ENCODE peak calls at places on chromosomes 7 and 10, in four cellular contexts. W is lower leg skin, V is A549, C is adrenal gland. E is an unnamed sample.

GRCh38 chr10:18214692-18215563 is 74.7 kb downstream of the CACNB2 start:
- DNase-seq in W (peak), V (peak), C (peak), E (peak)

GRCh38 chr10:132958886-132959295 is 16.5 kb upstream of the CFAP46 start:
- DNase-seq in W (no peak), C (peak), V (no peak), E (no peak)

GRCh38 chr7:14762552-14762951 is 140.0 kb downstream of the DGKB start:
- DNase-seq in V (no peak), C (no peak), W (no peak), E (no peak)

GRCh38 chr10:102410427-102411073 is 8.0 kb downstream of the PSD start:
- DNase-seq in W (no peak), C (no peak), V (no peak), E (no peak)

GRCh38 chr7:90520484-90520883 is 51.0 kb downstream of the PTTG1IP2 start:
- DNase-seq in V (no peak), W (no peak), C (no peak), E (peak)

GRCh38 chr10:4543943-4544540 is 282.0 kb upstream of the AKR1E2 start:
- DNase-seq in C (no peak), V (no peak), W (no peak), E (no peak)

GRCh38 chr10:5565671-5566581 is 41.2 kb downstream of the CALML3 start:
- DNase-seq in V (no peak), C (no peak), W (no peak), E (no peak)

GRCh38 chr10:77524300-77524711 is 113.3 kb downstream of the KCNMA1 start:
- DNase-seq in W (no peak), V (no peak), C (no peak), E (no peak)

GRCh38 chr7:80552304-80552703 is 40.4 kb upstream of the GNAT3 start:
- DNase-seq in V (no peak), C (no peak), W (no peak), E (no peak)

GRCh38 chr7:147833549-147833948 is 757.0 kb upstream of the C7orf33 start:
- DNase-seq in W (no peak), V (peak), C (no peak), E (peak)

GRCh38 chr10:121851791-121852190 is 76.0 kb downstream of the ATE1 start:
- DNase-seq in V (no peak), W (no peak), C (no peak), E (no peak)

GRCh38 chr7:129055861-129056464 is 1.1 kb upstream of the TNPO3 start:
- DNase-seq in W (no peak), V (no peak), C (no peak), E (no peak)

GRCh38 chr7:47813614-47814260 is 134.5 kb downstream of the PKD1L1 start:
- DNase-seq in V (no peak), W (no peak), C (no peak), E (no peak)

GRCh38 chr10:30737931-30738391 is 108.4 kb upstream of the LYZL2 start:
- DNase-seq in V (no peak), C (no peak), W (no peak), E (peak)

GRCh38 chr7:131893627-131894345 is 337.4 kb upstream of the PODXL start:
- DNase-seq in C (no peak), V (no peak), W (no peak), E (no peak)

GRCh38 chr10:132488231-132488821 is 49.3 kb upstream of the INPP5A start:
- DNase-seq in W (no peak), C (no peak), V (no peak), E (no peak)

GRCh38 chr7:140214075-140214684 is 37.4 kb upstream of the KDM7A start:
- DNase-seq in C (no peak), V (no peak), W (no peak), E (no peak)

GRCh38 chr7:48389977-48390376 is 218.7 kb downstream of the ABCA13 start:
- DNase-seq in C (no peak), W (no peak), V (no peak), E (peak)

GRCh38 chr7:30510124-30511074 is 5.8 kb upstream of the GGCT start:
- DNase-seq in W (no peak), V (peak), C (peak), E (peak)

GRCh38 chr7:35749548-35749947 is 51.3 kb upstream of the SEPTIN7 start:
- DNase-seq in W (no peak), V (no peak), C (peak), E (no peak)

GRCh38 chr10:73889014-73889413 is 14.7 kb upstream of the CAMK2G start:
- DNase-seq in V (peak), C (peak), W (peak), E (peak)

GRCh38 chr7:151968357-151968756 is 12.1 kb downstream of the GALNTL5 start:
- DNase-seq in V (no peak), C (no peak), W (peak), E (no peak)

GRCh38 chr10:64350665-64351064 is 829.5 kb downstream of the REEP3 start:
- DNase-seq in W (no peak), V (no peak), C (no peak), E (no peak)

GRCh38 chr10:3220853-3221252 is 48.3 kb upstream of the PITRM1 start:
- DNase-seq in W (no peak), C (no peak), V (no peak), E (no peak)

GRCh38 chr10:5609952-5610616 is 56.3 kb downstream of the ASB13 start:
- DNase-seq in V (peak), W (no peak), C (no peak), E (no peak)

GRCh38 chr10:45419673-45420020 is 45.6 kb downstream of the ALOX5 start:
- DNase-seq in V (no peak), W (no peak), C (no peak), E (no peak)

GRCh38 chr10:45418417-45418858 is 44.4 kb downstream of the ALOX5 start:
- DNase-seq in W (no peak), C (no peak), V (no peak), E (no peak)

GRCh38 chr10:45417746-45418145 is 43.7 kb downstream of the ALOX5 start:
- DNase-seq in C (no peak), W (no peak), V (no peak), E (no peak)

GRCh38 chr10:45420453-45421192 is 46.6 kb downstream of the ALOX5 start:
- DNase-seq in V (no peak), C (peak), W (peak), E (peak)

GRCh38 chr10:45418859-45419672 is 45.0 kb downstream of the ALOX5 start:
- DNase-seq in C (peak), W (peak), V (no peak), E (peak)
- TF ChIP-seq POLR2A in C (peak), W (no peak), V (no peak), E (no peak)

DNA sequence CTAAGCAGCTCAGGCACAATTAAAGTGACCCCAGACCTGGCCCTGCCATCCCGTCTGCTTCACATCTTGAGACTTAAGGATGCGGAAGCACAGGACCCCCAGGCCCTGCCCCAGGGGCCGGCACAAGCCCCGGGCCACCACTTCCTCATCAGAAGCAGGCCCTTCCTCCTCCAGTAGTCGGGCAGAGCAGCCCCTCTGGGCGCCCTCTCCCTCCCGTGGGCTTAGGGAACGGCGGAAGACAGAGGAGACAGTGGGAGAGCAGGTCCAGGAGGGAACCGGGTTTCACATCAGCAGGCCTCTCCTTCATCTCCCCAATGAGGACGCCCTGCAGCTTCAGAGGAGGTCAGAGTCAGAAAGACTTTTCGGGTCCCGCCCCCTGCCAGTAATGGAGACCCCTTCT is 135.7 kb upstream of the PPIF start:
- DNase-seq in V (no peak), W (no peak), C (no peak), E (no peak)
- TF ChIP-seq POLR2A in V (no peak), W (no peak), C (no peak), E (no peak)

GRCh38 chr10:32055478-32056135 is 618 bp downstream of the KIF5B start:
- DNase-seq in V (peak), W (peak), C (peak), E (peak)
- TF ChIP-seq POLR2A in V (no peak), W (no peak), C (no peak), E (no peak)

GRCh38 chr7:23470290-23471089 is at the start of gene IGF2BP3:
- DNase-seq in V (peak), C (no peak), W (no peak), E (peak)
- TF ChIP-seq POLR2A in V (peak), C (no peak), W (no peak), E (peak)

GRCh38 chr7:106111671-106112117 is 418 bp downstream of the SYPL1 start:
- DNase-seq in W (peak), V (peak), C (no peak), E (peak)
- TF ChIP-seq POLR2A in W (no peak), V (no peak), C (peak), E (no peak)

GRCh38 chr7:1554332-1555045 is 1.5 kb downstream of the TMEM184A start:
- DNase-seq in V (no peak), C (no peak), W (no peak), E (no peak)

GRCh38 chr7:1555813-1556540 is at the start of gene TMEM184A:
- DNase-seq in V (peak), C (peak), W (no peak), E (peak)

GRCh38 chr7:1557006-1557405 is 1.0 kb upstream of the TMEM184A start:
- DNase-seq in C (no peak), V (no peak), W (no peak), E (no peak)

GRCh38 chr7:1553513-1554210 is 2.3 kb downstream of the TMEM184A start:
- DNase-seq in C (no peak), W (no peak), V (peak), E (no peak)

GRCh38 chr7:1555046-1555812 is 776 bp downstream of the TMEM184A start:
- DNase-seq in V (peak), W (no peak), C (peak), E (peak)
- TF ChIP-seq POLR2A in V (peak), W (no peak), C (no peak), E (no peak)

GRCh38 chr10:329361-330099 is 194.3 kb downstream of the ZMYND11 start:
- DNase-seq in V (peak), C (peak), W (peak), E (peak)
- TF ChIP-seq POLR2A in V (peak), C (no peak), W (no peak), E (no peak)

GRCh38 chr7:149241695-149242094 is 2.2 kb downstream of the ZNF212 start:
- DNase-seq in W (no peak), V (no peak), C (no peak), E (no peak)

GRCh38 chr7:149238051-149238450 is 1.4 kb upstream of the ZNF212 start:
- DNase-seq in C (no peak), W (no peak), V (peak), E (no peak)

GRCh38 chr7:149237502-149237901 is 1.9 kb upstream of the ZNF212 start:
- DNase-seq in C (no peak), V (no peak), W (no peak), E (no peak)

GRCh38 chr7:149240637-149241036 is 1.2 kb downstream of the ZNF212 start:
- DNase-seq in W (no peak), V (no peak), C (no peak), E (no peak)

DNA sequence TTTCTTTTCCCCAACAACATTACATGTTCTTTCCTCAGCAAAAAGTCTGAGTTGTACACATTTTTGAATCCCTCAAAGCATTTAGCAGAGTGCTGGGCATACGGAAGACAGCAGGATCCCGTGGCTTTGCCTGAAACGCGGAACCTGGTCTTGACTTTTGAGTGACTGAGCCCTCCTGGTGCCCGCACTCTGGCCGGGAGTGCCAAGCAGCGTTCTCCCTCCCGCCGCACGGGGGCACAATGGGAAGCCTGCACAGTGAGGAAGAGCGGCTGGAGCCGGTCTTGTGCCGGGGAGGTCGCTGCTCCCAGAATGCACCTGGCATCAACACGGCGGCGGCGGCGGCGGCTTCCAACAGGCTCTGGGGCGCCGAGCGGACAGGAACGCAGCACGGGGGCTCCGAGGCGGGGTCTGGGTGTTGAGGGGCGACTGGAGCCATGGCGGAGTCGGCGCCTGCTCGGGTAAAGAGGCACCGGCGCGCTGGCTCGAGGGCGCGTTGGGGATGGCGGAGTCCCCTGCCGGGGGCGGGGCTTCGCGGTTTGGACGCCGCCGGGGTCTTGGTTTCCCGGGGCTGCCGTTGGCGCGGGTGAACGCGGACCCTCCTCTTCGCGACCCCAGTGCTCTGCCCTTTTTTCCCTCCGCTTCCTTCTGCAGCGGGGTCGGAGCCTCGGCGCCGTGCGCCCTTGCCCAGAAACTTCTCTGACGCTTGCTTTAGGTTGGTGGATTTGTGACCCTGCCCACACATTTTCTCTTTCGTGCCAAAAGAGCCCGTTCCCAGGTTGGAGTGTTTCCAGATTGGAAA is at the start of gene ZNF212:
- DNase-seq in V (peak), C (peak), W (peak), E (peak)
- TF ChIP-seq POLR2A in V (peak), C (no peak), W (no peak), E (peak)

DNA sequence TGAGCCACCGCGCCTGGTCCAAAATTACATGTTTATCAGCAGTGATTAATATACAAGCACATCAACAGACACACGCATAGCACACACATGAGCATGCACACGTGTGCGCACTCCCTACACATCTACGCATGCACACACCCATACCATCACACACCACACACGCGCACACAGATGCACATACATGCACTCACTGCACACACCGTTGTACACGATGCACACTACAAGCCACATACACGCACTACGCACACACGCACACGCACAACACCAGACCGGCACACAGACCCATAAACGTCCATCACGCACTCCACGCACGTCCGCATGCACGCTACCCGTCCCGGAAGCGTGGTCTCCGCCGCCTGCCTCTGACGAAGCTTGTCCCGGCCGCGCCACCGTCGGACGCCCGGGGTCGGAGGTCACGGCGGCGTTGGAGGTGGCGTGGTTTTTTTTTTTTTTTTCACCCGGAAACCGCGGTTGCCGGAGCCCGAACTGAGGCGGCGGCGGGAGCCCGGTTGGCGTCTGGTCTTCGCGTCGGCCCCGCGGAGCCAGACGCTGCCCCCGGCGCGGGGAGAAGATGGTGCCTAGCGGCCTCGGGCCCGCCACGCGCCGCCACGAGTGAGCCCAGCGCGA is at the start of gene TMEM248:
- DNase-seq in W (peak), V (peak), C (peak), E (peak)
- TF ChIP-seq POLR2A in W (no peak), V (peak), C (no peak), E (peak)

E was measured in NB4.